ENCODE peak calls at places on chromosomes 11 and 22, in ten cellular contexts. L is fibroblast of the aortic adventitia; R is T follicular helper cell; W is HAP-1; E is non-pigmented ciliary epithelial cell; K is naive thymus-derived CD4-positive, alpha-beta T cell; I is osteocyte; N is transverse colon; Z is activated T-cell treated with anti-CD3 and anti-CD28 coated beads, Interleukin-2, amount 50 U/mL, for 72 hours; O is astrocyte of the spinal cord. F is an unnamed sample.

GRCh38 chr22:22094921-22095320 is 112.3 kb upstream of the TOP3B start:
- DNase-seq in L (peak), R (no peak), W (no peak), E (no peak), K (no peak), I (no peak), N (no peak), Z (no peak), O (peak), F (no peak)

GRCh38 chr22:35604671-35605457 is 12.3 kb downstream of the MB start:
- DNase-seq in L (no peak), R (no peak), W (no peak), E (no peak), K (no peak), I (no peak), N (no peak), Z (peak), O (no peak), F (no peak)

GRCh38 chr11:66957971-66958231 is 282 bp downstream of the PC start:
- DNase-seq in L (no peak), R (no peak), W (no peak), E (no peak), K (no peak), I (no peak), N (no peak), Z (no peak), O (no peak), F (no peak)

GRCh38 chr11:110689306-110689705 is 22.9 kb downstream of the ARHGAP20 start:
- DNase-seq in L (no peak), R (no peak), W (no peak), E (no peak), K (no peak), I (no peak), N (no peak), Z (no peak), O (no peak), F (no peak)

GRCh38 chr11:2742201-2742600 is 42.4 kb upstream of the KCNQ1OT1 start:
- DNase-seq in L (no peak), R (no peak), W (no peak), E (no peak), K (no peak), I (no peak), N (no peak), Z (no peak), O (no peak), F (no peak)

GRCh38 chr11:20226936-20227335 is 66.7 kb upstream of the DBX1 start:
- DNase-seq in L (peak), R (no peak), W (no peak), E (no peak), K (no peak), I (no peak), N (no peak), Z (no peak), O (no peak), F (no peak)

GRCh38 chr22:39514373-39514973 is 5.9 kb upstream of the ATF4 start:
- DNase-seq in L (peak), R (no peak), W (peak), E (no peak), K (peak), I (no peak), N (peak), Z (peak), O (peak), F (peak)

GRCh38 chr11:47163198-47163597 is 13.5 kb downstream of the ARFGAP2 start:
- DNase-seq in L (peak), R (no peak), W (no peak), E (no peak), K (no peak), I (no peak), N (no peak), Z (no peak), O (no peak), F (no peak)

GRCh38 chr22:47835726-47836125 is 1073.3 kb downstream of the TBC1D22A start:
- DNase-seq in L (no peak), R (no peak), W (no peak), E (peak), K (no peak), I (no peak), N (no peak), Z (no peak), O (peak), F (peak)

GRCh38 chr22:48154169-48154942 is 1391.9 kb downstream of the TBC1D22A start:
- DNase-seq in L (no peak), R (no peak), W (no peak), E (no peak), K (no peak), I (no peak), N (no peak), Z (no peak), O (no peak), F (no peak)

GRCh38 chr11:12144306-12145174 is 34.1 kb downstream of the MICAL2 start:
- DNase-seq in L (no peak), R (no peak), W (no peak), E (no peak), K (no peak), I (no peak), N (peak), Z (no peak), O (no peak), F (no peak)